ENCODE peak calls at places on chromosomes 2 and 18, in ten cellular contexts. D, F, G, S, T, A, N, C, J and W are unnamed samples.

GRCh38 chr18:58633874-58634273 is 5.0 kb upstream of the ALPK2 start:
- DNase-seq in D (no peak), J (no peak), G (no peak), F (no peak), T (no peak), A (no peak), S (no peak), N (no peak), C (no peak), W (no peak)

GRCh38 chr2:10144771-10145518 is 22.4 kb downstream of the RRM2 start:
- DNase-seq in G (no peak), A (no peak), F (no peak), C (no peak), T (no peak), S (no peak), J (no peak), N (no peak), D (no peak), W (no peak)

GRCh38 chr2:171787333-171788072 is 100.2 kb downstream of the DYNC1I2 start:
- DNase-seq in D (no peak), N (no peak), G (no peak), T (no peak), S (no peak), J (no peak), F (no peak), A (no peak), C (peak; percentile 52), W (no peak)

GRCh38 chr2:127351603-127352002 is 36.2 kb downstream of the MAP3K2 start:
- DNase-seq in J (no peak), S (no peak), D (no peak), A (no peak), F (no peak), T (no peak), N (no peak), C (no peak), G (no peak), W (no peak)

GRCh38 chr18:30512872-30513271 is 529.7 kb downstream of the DSC3 start:
- DNase-seq in J (no peak), C (no peak), S (no peak), N (no peak), A (no peak), D (no peak), F (no peak), T (no peak), G (no peak), W (no peak)

GRCh38 chr2:43480874-43481273 is 115.0 kb downstream of the THADA start:
- DNase-seq in C (no peak), J (no peak), F (no peak), N (no peak), S (no peak), A (no peak), G (no peak), T (no peak), D (no peak), W (no peak)

GRCh38 chr2:43611987-43612894 is 16.4 kb upstream of the THADA start:
- DNase-seq in T (peak; percentile 75), A (peak; percentile 74), C (peak; percentile 84), N (peak; percentile 53), S (peak; percentile 74), J (peak; percentile 24), D (peak; percentile 77), F (peak; percentile 80), G (peak; percentile 45), W (peak; percentile 32)

GRCh38 chr18:23356915-23357421 is 96.1 kb upstream of the RIOK3 start:
- DNase-seq in S (no peak), J (no peak), N (no peak), T (peak; percentile 79), D (no peak), A (no peak), G (no peak), C (no peak), F (no peak), W (peak; percentile 23)

GRCh38 chr2:15745329-15745728 is 153.7 kb downstream of the DDX1 start:
- DNase-seq in F (no peak), C (no peak), N (no peak), D (no peak), G (no peak), S (no peak), A (no peak), J (no peak), T (no peak), W (no peak)